ENCODE peak calls at places on chromosome 22, in seven cellular contexts. One of them, this sample, is unnamed.

GRCh38 chr22:49866646-49867045 is 13.0 kb downstream of the ZBED4 start:
- DNase-seq in globus pallidus: no peak
- DNase-seq in stimulated activated CD8-positive, alpha-beta memory T cell treated with anti-CD3 and anti-CD28 coated beads, Interleukin-4, amount 100 ng/mL, for 1 hour: no peak
- DNase-seq in activated naive CD4-positive, alpha-beta T cell: no peak
- DNase-seq in effector CD4-positive, alpha-beta T cell: no peak
- DNase-seq in NCI-H1417: no peak
- DNase-seq in psoas muscle: no peak
- DNase-seq in this sample: no peak

GRCh38 chr22:44458044-44459020 is 39.7 kb downstream of the RTL6 start:
- DNase-seq in psoas muscle: no peak
- DNase-seq in globus pallidus: no peak
- DNase-seq in stimulated activated CD8-positive, alpha-beta memory T cell treated with anti-CD3 and anti-CD28 coated beads, Interleukin-4, amount 100 ng/mL, for 1 hour: no peak
- DNase-seq in NCI-H1417: no peak
- DNase-seq in activated naive CD4-positive, alpha-beta T cell: no peak
- DNase-seq in effector CD4-positive, alpha-beta T cell: no peak
- DNase-seq in this sample: no peak

GRCh38 chr22:32204211-32204855 is 540 bp downstream of the RFPL2 start:
- DNase-seq in activated naive CD4-positive, alpha-beta T cell: no peak
- DNase-seq in stimulated activated CD8-positive, alpha-beta memory T cell treated with anti-CD3 and anti-CD28 coated beads, Interleukin-4, amount 100 ng/mL, for 1 hour: no peak
- DNase-seq in psoas muscle: no peak
- DNase-seq in globus pallidus: no peak
- DNase-seq in effector CD4-positive, alpha-beta T cell: no peak
- DNase-seq in NCI-H1417: no peak
- DNase-seq in this sample: peak

GRCh38 chr22:17964647-17965046 is 59.7 kb downstream of the MICAL3 start:
- DNase-seq in activated naive CD4-positive, alpha-beta T cell: no peak
- DNase-seq in globus pallidus: no peak
- DNase-seq in psoas muscle: no peak
- DNase-seq in effector CD4-positive, alpha-beta T cell: no peak
- DNase-seq in stimulated activated CD8-positive, alpha-beta memory T cell treated with anti-CD3 and anti-CD28 coated beads, Interleukin-4, amount 100 ng/mL, for 1 hour: no peak
- DNase-seq in NCI-H1417: no peak
- DNase-seq in this sample: no peak

GRCh38 chr22:29316429-29316828 is 932 bp upstream of the RASL10A start:
- DNase-seq in NCI-H1417: no peak
- DNase-seq in psoas muscle: no peak
- DNase-seq in stimulated activated CD8-positive, alpha-beta memory T cell treated with anti-CD3 and anti-CD28 coated beads, Interleukin-4, amount 100 ng/mL, for 1 hour: no peak
- DNase-seq in activated naive CD4-positive, alpha-beta T cell: no peak
- DNase-seq in effector CD4-positive, alpha-beta T cell: no peak
- DNase-seq in globus pallidus: no peak
- DNase-seq in this sample: no peak

GRCh38 chr22:30870451-30871345 is 97.9 kb downstream of the MORC2 start:
- DNase-seq in globus pallidus: no peak
- DNase-seq in NCI-H1417: no peak
- DNase-seq in effector CD4-positive, alpha-beta T cell: no peak
- DNase-seq in psoas muscle: no peak
- DNase-seq in stimulated activated CD8-positive, alpha-beta memory T cell treated with anti-CD3 and anti-CD28 coated beads, Interleukin-4, amount 100 ng/mL, for 1 hour: no peak
- DNase-seq in activated naive CD4-positive, alpha-beta T cell: no peak
- DNase-seq in this sample: no peak

GRCh38 chr22:46684706-46685105 is 53.3 kb downstream of the CERK start:
- DNase-seq in stimulated activated CD8-positive, alpha-beta memory T cell treated with anti-CD3 and anti-CD28 coated beads, Interleukin-4, amount 100 ng/mL, for 1 hour: no peak
- DNase-seq in effector CD4-positive, alpha-beta T cell: no peak
- DNase-seq in NCI-H1417: peak
- DNase-seq in globus pallidus: no peak
- DNase-seq in psoas muscle: no peak
- DNase-seq in activated naive CD4-positive, alpha-beta T cell: no peak
- DNase-seq in this sample: no peak

GRCh38 chr22:22705328-22706100 is 61.1 kb downstream of the GGTLC2 start:
- DNase-seq in stimulated activated CD8-positive, alpha-beta memory T cell treated with anti-CD3 and anti-CD28 coated beads, Interleukin-4, amount 100 ng/mL, for 1 hour: no peak
- DNase-seq in psoas muscle: no peak
- DNase-seq in globus pallidus: no peak
- DNase-seq in effector CD4-positive, alpha-beta T cell: no peak
- DNase-seq in activated naive CD4-positive, alpha-beta T cell: no peak
- DNase-seq in NCI-H1417: no peak
- DNase-seq in this sample: no peak

GRCh38 chr22:47228767-47229166 is 466.3 kb downstream of the TBC1D22A start:
- DNase-seq in NCI-H1417: no peak
- DNase-seq in psoas muscle: no peak
- DNase-seq in activated naive CD4-positive, alpha-beta T cell: no peak
- DNase-seq in stimulated activated CD8-positive, alpha-beta memory T cell treated with anti-CD3 and anti-CD28 coated beads, Interleukin-4, amount 100 ng/mL, for 1 hour: no peak
- DNase-seq in globus pallidus: no peak
- DNase-seq in effector CD4-positive, alpha-beta T cell: no peak
- DNase-seq in this sample: no peak

GRCh38 chr22:19139974-19140373 is 4.5 kb downstream of the ESS2 start:
- DNase-seq in globus pallidus: no peak
- DNase-seq in stimulated activated CD8-positive, alpha-beta memory T cell treated with anti-CD3 and anti-CD28 coated beads, Interleukin-4, amount 100 ng/mL, for 1 hour: no peak
- DNase-seq in activated naive CD4-positive, alpha-beta T cell: no peak
- DNase-seq in effector CD4-positive, alpha-beta T cell: no peak
- DNase-seq in psoas muscle: no peak
- DNase-seq in NCI-H1417: no peak
- DNase-seq in this sample: no peak

GRCh38 chr22:50268655-50269113 is 1.5 kb downstream of the MAPK11 start:
- DNase-seq in stimulated activated CD8-positive, alpha-beta memory T cell treated with anti-CD3 and anti-CD28 coated beads, Interleukin-4, amount 100 ng/mL, for 1 hour: no peak
- DNase-seq in NCI-H1417: no peak
- DNase-seq in activated naive CD4-positive, alpha-beta T cell: no peak
- DNase-seq in globus pallidus: no peak
- DNase-seq in psoas muscle: no peak
- DNase-seq in effector CD4-positive, alpha-beta T cell: no peak
- DNase-seq in this sample: peak

GRCh38 chr22:30457964-30458363 is 13.9 kb downstream of the SEC14L3 start:
- DNase-seq in NCI-H1417: no peak
- DNase-seq in stimulated activated CD8-positive, alpha-beta memory T cell treated with anti-CD3 and anti-CD28 coated beads, Interleukin-4, amount 100 ng/mL, for 1 hour: no peak
- DNase-seq in activated naive CD4-positive, alpha-beta T cell: no peak
- DNase-seq in globus pallidus: peak
- DNase-seq in effector CD4-positive, alpha-beta T cell: no peak
- DNase-seq in psoas muscle: no peak
- DNase-seq in this sample: no peak

GRCh38 chr22:35539910-35540599 is 576 bp upstream of the RASD2 start:
- DNase-seq in NCI-H1417: peak
- DNase-seq in globus pallidus: peak
- DNase-seq in effector CD4-positive, alpha-beta T cell: peak
- DNase-seq in psoas muscle: peak
- DNase-seq in stimulated activated CD8-positive, alpha-beta memory T cell treated with anti-CD3 and anti-CD28 coated beads, Interleukin-4, amount 100 ng/mL, for 1 hour: peak
- DNase-seq in activated naive CD4-positive, alpha-beta T cell: peak
- DNase-seq in this sample: peak

GRCh38 chr22:32059426-32059825 is 16.4 kb downstream of the SLC5A1 start:
- DNase-seq in psoas muscle: no peak
- DNase-seq in globus pallidus: no peak
- DNase-seq in stimulated activated CD8-positive, alpha-beta memory T cell treated with anti-CD3 and anti-CD28 coated beads, Interleukin-4, amount 100 ng/mL, for 1 hour: no peak
- DNase-seq in activated naive CD4-positive, alpha-beta T cell: no peak
- DNase-seq in NCI-H1417: no peak
- DNase-seq in effector CD4-positive, alpha-beta T cell: no peak
- DNase-seq in this sample: no peak

GRCh38 chr22:45581549-45582080 is 78.9 kb downstream of the FBLN1 start:
- DNase-seq in globus pallidus: no peak
- DNase-seq in stimulated activated CD8-positive, alpha-beta memory T cell treated with anti-CD3 and anti-CD28 coated beads, Interleukin-4, amount 100 ng/mL, for 1 hour: no peak
- DNase-seq in effector CD4-positive, alpha-beta T cell: no peak
- DNase-seq in NCI-H1417: no peak
- DNase-seq in activated naive CD4-positive, alpha-beta T cell: no peak
- DNase-seq in psoas muscle: no peak
- DNase-seq in this sample: no peak

GRCh38 chr22:23065069-23065451 is 5.3 kb upstream of the GNAZ start:
- DNase-seq in psoas muscle: no peak
- DNase-seq in activated naive CD4-positive, alpha-beta T cell: no peak
- DNase-seq in globus pallidus: no peak
- DNase-seq in stimulated activated CD8-positive, alpha-beta memory T cell treated with anti-CD3 and anti-CD28 coated beads, Interleukin-4, amount 100 ng/mL, for 1 hour: no peak
- DNase-seq in effector CD4-positive, alpha-beta T cell: no peak
- DNase-seq in NCI-H1417: peak
- DNase-seq in this sample: no peak

GRCh38 chr22:28810839-28811491 is 10.6 kb upstream of the XBP1 start:
- DNase-seq in effector CD4-positive, alpha-beta T cell: peak
- DNase-seq in globus pallidus: peak
- DNase-seq in NCI-H1417: no peak
- DNase-seq in psoas muscle: no peak
- DNase-seq in stimulated activated CD8-positive, alpha-beta memory T cell treated with anti-CD3 and anti-CD28 coated beads, Interleukin-4, amount 100 ng/mL, for 1 hour: peak
- DNase-seq in activated naive CD4-positive, alpha-beta T cell: no peak
- DNase-seq in this sample: peak